ENCODE peak calls at places on chromosomes 5 and 9, in ten cellular contexts. K, T, X, E, F, H, J, C, I and S are unnamed samples.

GRCh38 chr9:95003694-95004451 is 277.4 kb downstream of the AOPEP start:
- DNase-seq in J (peak; percentile 60), T (no peak), K (peak; percentile 55), C (peak; percentile 31), I (no peak), X (no peak), H (peak; percentile 52), E (peak; percentile 60), F (peak; percentile 69), S (peak; percentile 55)

GRCh38 chr5:35009059-35009458 is 38.7 kb downstream of the AGXT2 start:
- DNase-seq in H (no peak), C (no peak), K (no peak), F (no peak), E (no peak), I (no peak), X (no peak), T (no peak), J (no peak), S (no peak)

GRCh38 chr5:107474724-107475489 is 195.8 kb downstream of the EFNA5 start:
- DNase-seq in I (no peak), T (no peak), J (no peak), X (no peak), C (no peak), E (no peak), H (no peak), K (no peak), F (peak; percentile 61), S (no peak)

GRCh38 chr9:73125651-73126050 is 26.0 kb upstream of the ANXA1 start:
- DNase-seq in F (peak; percentile 61), I (no peak), H (no peak), X (no peak), C (no peak), J (no peak), E (no peak), T (no peak), K (no peak), S (no peak)

GRCh38 chr5:142611154-142611553 is 74.7 kb downstream of the FGF1 start:
- DNase-seq in C (peak; percentile 62), E (peak; percentile 80), J (peak; percentile 75), F (peak; percentile 79), H (peak; percentile 35), K (peak; percentile 85), T (peak; percentile 53), X (peak; percentile 71), I (peak; percentile 30), S (peak; percentile 70)

GRCh38 chr5:113514263-113514590 is 733 bp downstream of the YTHDC2 start:
- DNase-seq in T (no peak), H (no peak), J (no peak), K (no peak), I (no peak), X (no peak), F (no peak), E (no peak), C (no peak), S (peak; percentile 18)

GRCh38 chr5:1938310-1939000 is 55.7 kb upstream of the IRX4 start:
- DNase-seq in C (no peak), T (no peak), I (no peak), X (no peak), J (no peak), K (no peak), H (no peak), E (no peak), F (no peak), S (no peak)

GRCh38 chr9:82532504-82532903 is 530.4 kb downstream of the RASEF start:
- DNase-seq in I (no peak), T (no peak), K (no peak), C (peak; percentile 2), E (peak; percentile 8), H (peak; percentile 24), J (no peak), X (no peak), F (peak; percentile 11), S (no peak)

GRCh38 chr9:96299823-96300222 is 2.2 kb downstream of the HSD17B3 start:
- DNase-seq in T (no peak), C (no peak), F (peak; percentile 20), E (no peak), H (peak; percentile 71), J (no peak), I (peak; percentile 4), K (no peak), X (no peak), S (no peak)

GRCh38 chr5:157870837-157871834 is 12.2 kb upstream of the CLINT1 start:
- DNase-seq in K (no peak), C (no peak), X (no peak), T (no peak), J (no peak), I (no peak), H (peak; percentile 34), F (peak; percentile 86), E (peak; percentile 75), S (peak; percentile 69)

GRCh38 chr9:34563262-34563661 is 26.3 kb downstream of the CNTFR start:
- DNase-seq in F (no peak), T (no peak), K (no peak), J (no peak), I (no peak), E (no peak), C (no peak), X (no peak), H (no peak), S (no peak)

GRCh38 chr9:34560574-34561229 is 28.8 kb downstream of the CNTFR start:
- DNase-seq in F (no peak), K (no peak), T (no peak), I (no peak), E (no peak), C (no peak), J (peak; percentile 64), X (no peak), H (no peak), S (no peak)

GRCh38 chr9:34559616-34560546 is 29.6 kb downstream of the CNTFR start:
- DNase-seq in J (peak; percentile 59), C (peak; percentile 36), H (peak; percentile 40), K (no peak), I (no peak), T (no peak), F (peak; percentile 72), E (peak; percentile 84), X (no peak), S (peak; percentile 84)

GRCh38 chr9:34564617-34565016 is 24.9 kb downstream of the CNTFR start:
- DNase-seq in X (no peak), T (no peak), J (no peak), F (no peak), C (no peak), H (no peak), K (no peak), I (no peak), E (no peak), S (no peak)

DNA sequence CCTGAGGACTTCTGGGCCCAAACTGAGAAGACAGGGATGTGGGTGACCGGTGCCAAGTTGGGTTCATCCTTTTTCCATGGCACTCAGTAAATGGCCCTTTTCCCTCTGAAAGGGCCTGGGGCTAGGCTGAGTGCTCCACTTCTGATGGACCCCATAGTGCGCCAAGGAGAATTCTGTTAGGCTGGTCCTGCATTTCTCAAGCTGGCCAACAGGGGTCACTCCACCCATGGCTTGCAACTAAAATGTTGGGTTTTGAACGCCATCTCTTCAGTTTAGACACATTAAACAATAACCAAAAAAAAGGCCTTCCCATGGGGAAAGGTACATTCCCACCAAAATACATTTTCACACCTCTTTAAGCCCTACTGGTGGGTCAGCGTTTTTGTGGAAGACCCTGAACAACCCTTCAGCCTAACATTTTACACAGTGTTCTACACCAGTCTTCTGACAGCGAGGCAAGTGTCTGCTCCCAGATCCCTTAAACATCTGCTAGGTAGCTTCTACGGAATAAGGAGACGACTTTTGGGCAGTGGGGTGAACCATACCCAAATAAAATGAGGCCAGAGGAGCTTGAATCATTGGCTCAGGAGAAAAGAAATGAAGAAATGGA is 27.3 kb downstream of the CNTFR start:
- DNase-seq in I (no peak), H (no peak), F (no peak), K (peak; percentile 80), T (peak; percentile 20), C (peak; percentile 62), E (no peak), X (no peak), J (no peak), S (no peak)
- TF ChIP-seq CTCF in I (peak; percentile 54), H (peak; percentile 33), F (peak; percentile 58), K (peak; percentile 95), T (peak; percentile 33), C (peak; percentile 99), E (peak; percentile 55), X (peak; percentile 72), J (no peak), S (peak; percentile 54)

DNA sequence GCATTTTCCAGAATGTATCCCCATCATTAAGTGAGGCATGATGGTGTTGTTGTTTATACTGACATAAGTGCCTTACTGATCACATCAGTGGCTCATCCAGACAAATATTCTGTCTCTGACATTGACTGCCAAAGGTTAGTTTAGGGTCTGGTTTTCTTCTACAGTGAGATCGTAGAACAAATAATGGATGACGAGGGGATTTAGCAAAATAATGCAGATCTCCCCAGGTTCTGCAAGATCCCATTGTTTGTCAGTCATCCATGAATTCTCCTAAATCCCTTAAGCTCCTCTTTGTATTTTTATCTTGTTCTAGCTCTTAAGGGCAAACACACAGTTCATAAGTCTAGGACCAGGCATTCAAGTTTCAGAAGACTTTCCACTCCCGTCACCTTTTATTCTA is 93.1 kb upstream of the DHFR start:
- DNase-seq in C (no peak), I (no peak), T (no peak), E (no peak), F (no peak), X (no peak), J (no peak), H (no peak), K (no peak), S (no peak)
- TF ChIP-seq CTCF in C (no peak), I (no peak), T (no peak), E (no peak), F (no peak), X (no peak), J (no peak), H (no peak), K (no peak), S (no peak)

DNA sequence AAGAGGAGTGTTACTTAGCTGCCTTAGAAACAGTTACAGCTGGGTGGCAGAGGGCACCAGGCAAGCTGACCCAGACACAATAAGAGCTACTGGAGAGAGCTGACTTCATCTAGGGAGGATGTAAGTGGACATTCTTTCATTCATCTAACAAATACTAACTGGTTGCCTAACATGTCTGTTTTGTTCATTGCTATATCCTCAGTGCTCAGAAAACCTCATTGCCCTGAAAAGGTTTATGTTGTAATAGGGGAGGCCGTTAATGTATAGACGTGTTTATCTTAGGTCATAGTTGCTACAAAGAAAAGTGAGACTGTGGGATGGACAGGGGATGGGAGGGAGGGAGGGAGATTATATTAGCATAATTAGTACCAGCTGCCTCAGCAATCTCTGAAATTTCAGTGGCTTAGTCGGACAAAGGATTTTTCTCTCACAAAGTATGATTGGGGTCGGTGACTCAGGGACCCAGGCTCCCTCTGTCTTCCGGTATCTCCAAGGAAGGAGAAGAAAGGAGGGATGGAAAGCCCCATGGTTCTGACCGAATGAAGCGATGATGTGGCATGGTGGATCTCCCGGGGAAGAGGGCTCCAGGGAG is 2.6 kb upstream of the SNX18 start:
- DNase-seq in H (peak; percentile 79), X (no peak), J (no peak), C (no peak), T (no peak), E (peak; percentile 63), K (no peak), F (peak; percentile 66), I (peak; percentile 59), S (peak; percentile 58)
- TF ChIP-seq CTCF in H (no peak), X (no peak), J (no peak), C (no peak), T (no peak), E (no peak), K (no peak), F (no peak), I (no peak), S (no peak)

DNA sequence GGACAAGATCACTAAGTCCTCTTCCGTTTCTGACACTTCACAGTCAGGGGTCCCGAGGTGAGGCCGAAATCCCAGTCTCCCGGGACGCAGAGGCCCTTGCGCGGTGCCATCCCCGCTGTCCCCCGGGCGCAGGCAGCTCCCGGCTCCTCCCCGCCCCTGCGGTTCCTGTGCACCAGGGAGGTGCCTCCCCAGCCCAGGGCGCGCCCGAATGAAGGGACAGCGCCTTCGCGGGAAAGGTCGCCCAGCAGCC is 421 bp downstream of the SLC25A51 start:
- DNase-seq in X (no peak), J (no peak), I (no peak), H (no peak), C (no peak), T (no peak), F (no peak), E (no peak), K (peak; percentile 63), S (no peak)
- TF ChIP-seq CTCF in X (no peak), J (no peak), I (no peak), H (no peak), C (no peak), T (no peak), F (no peak), E (no peak), K (no peak), S (no peak)